ENCODE peak calls at places on chromosomes 1 and 21, in six cellular contexts. F is fibroblast of the conjunctiva, B is IMR-90, Y is anterior cingulate cortex, L is A549, O is aorta. U is an unnamed sample.

GRCh38 chr1:76038306-76039004 is 36.1 kb upstream of the ST6GALNAC3 start:
- DNase-seq in F (no peak), L (no peak), B (peak), O (no peak), Y (no peak), U (no peak)

GRCh38 chr1:47751188-47751587 is 246.0 kb downstream of the TRABD2B start:
- DNase-seq in F (no peak), B (no peak), L (peak), Y (no peak), O (no peak), U (no peak)

GRCh38 chr1:110132682-110133081 is 17.6 kb upstream of the SLC6A17 start:
- DNase-seq in Y (no peak), L (no peak), F (no peak), O (no peak), B (no peak), U (no peak)

GRCh38 chr1:89363638-89364536 is at the start of gene GBP6:
- DNase-seq in F (no peak), O (no peak), L (no peak), Y (no peak), B (no peak), U (no peak)

GRCh38 chr21:42570362-42570761 is 56.7 kb downstream of the SLC37A1 start:
- DNase-seq in F (no peak), L (no peak), O (peak), B (no peak), Y (no peak), U (no peak)

GRCh38 chr1:173448945-173449344 is 28.2 kb upstream of the PRDX6 start:
- DNase-seq in O (no peak), B (no peak), Y (no peak), F (no peak), L (no peak), U (no peak)

GRCh38 chr1:8397511-8397910 is 79.6 kb downstream of the SLC45A1 start:
- DNase-seq in B (no peak), F (no peak), O (no peak), Y (no peak), L (no peak), U (no peak)

GRCh38 chr1:234613992-234614584 is 4.1 kb upstream of the IRF2BP2 start:
- DNase-seq in B (no peak), F (no peak), O (no peak), Y (no peak), L (no peak), U (no peak)

GRCh38 chr1:74571493-74571800 is 59.0 kb upstream of the LRRC53 start:
- DNase-seq in B (no peak), O (no peak), F (no peak), L (no peak), Y (no peak), U (no peak)

GRCh38 chr1:243882276-243882675 is 32.2 kb upstream of the AKT3 start:
- DNase-seq in O (no peak), L (peak), F (no peak), Y (no peak), B (peak), U (no peak)

GRCh38 chr1:14424325-14425000 is 174.0 kb upstream of the KAZN start:
- DNase-seq in Y (peak), B (no peak), O (no peak), F (no peak), L (no peak), U (no peak)

GRCh38 chr1:181396171-181396670 is 87.1 kb upstream of the CACNA1E start:
- DNase-seq in Y (no peak), L (no peak), F (no peak), O (no peak), B (no peak), U (no peak)

GRCh38 chr1:78047631-78048030 is 1.9 kb downstream of the GIPC2 start:
- DNase-seq in L (no peak), F (no peak), Y (no peak), B (no peak), O (no peak), U (peak)

GRCh38 chr21:35199733-35200015 is 150.6 kb upstream of the RUNX1 start:
- DNase-seq in O (no peak), F (no peak), Y (no peak), B (no peak), L (no peak), U (no peak)

GRCh38 chr1:161159087-161159914 is at the start of gene USP21:
- DNase-seq in L (peak), Y (peak), F (peak), B (peak), O (peak), U (peak)

GRCh38 chr1:21703318-21703963 is 34.3 kb upstream of the RAP1GAP start:
- DNase-seq in O (no peak), Y (no peak), L (peak), F (peak), B (peak), U (peak)

GRCh38 chr1:81155131-81155530 is 645.6 kb upstream of the ADGRL2 start:
- DNase-seq in L (no peak), O (no peak), F (no peak), Y (no peak), B (peak), U (no peak)

GRCh38 chr1:248757784-248758195 is 2.2 kb upstream of the LYPD8 start:
- DNase-seq in O (no peak), B (no peak), F (no peak), Y (no peak), L (no peak), U (no peak)

GRCh38 chr1:143735764-143736461 is 235.9 kb downstream of the FAM72C start:
- DNase-seq in F (no peak), O (no peak), B (no peak), Y (no peak), L (peak), U (peak)

GRCh38 chr1:102572637-102573036 is 535.7 kb downstream of the COL11A1 start:
- DNase-seq in B (no peak), L (no peak), O (no peak), Y (no peak), F (no peak), U (no peak)

GRCh38 chr1:156258859-156259258 is 11.0 kb upstream of the PAQR6 start:
- DNase-seq in Y (no peak), F (no peak), B (no peak), O (no peak), L (no peak), U (no peak)

GRCh38 chr1:42944207-42944928 is 14.3 kb downstream of the SLC2A1 start:
- DNase-seq in L (no peak), O (peak), F (no peak), Y (no peak), B (no peak), U (no peak)

GRCh38 chr1:175146535-175147213 is 45.9 kb downstream of the KIAA0040 start:
- DNase-seq in Y (peak), L (peak), B (peak), O (peak), F (no peak), U (peak)

GRCh38 chr1:23809751-23810171 is 9.2 kb upstream of the GALE start:
- DNase-seq in Y (peak), F (peak), O (peak), B (peak), L (peak), U (peak)

U was measured in DMS 273 treated with DMSO at 0.1 percent for 48 hours.